ENCODE peak calls at places on chromosomes 11 and 22, in six cellular contexts. One of them, this sample, is unnamed.

GRCh38 chr11:122215244-122215992 is 99.4 kb upstream of the BLID start:
- DNase-seq in right lobe of liver: peak; percentile 88
- DNase-seq in AG04450: peak; percentile 94
- DNase-seq in body of pancreas: peak; percentile 71
- DNase-seq in astrocyte of the spinal cord: peak; percentile 84
- DNase-seq in foreskin fibroblast: peak; percentile 97
- DNase-seq in this sample: peak; percentile 28

GRCh38 chr22:26766510-26767350 is 109.3 kb downstream of the MIAT start:
- DNase-seq in AG04450: no peak
- DNase-seq in foreskin fibroblast: no peak
- DNase-seq in right lobe of liver: no peak
- DNase-seq in body of pancreas: no peak
- DNase-seq in astrocyte of the spinal cord: no peak
- DNase-seq in this sample: no peak

GRCh38 chr11:5679811-5680210 is 5.1 kb downstream of the TRIM5 start:
- DNase-seq in astrocyte of the spinal cord: peak; percentile 14
- DNase-seq in right lobe of liver: no peak
- DNase-seq in AG04450: no peak
- DNase-seq in body of pancreas: no peak
- DNase-seq in foreskin fibroblast: no peak
- DNase-seq in this sample: no peak

GRCh38 chr11:76759092-76759491 is 24.1 kb upstream of the TSKU start:
- DNase-seq in foreskin fibroblast: no peak
- DNase-seq in AG04450: no peak
- DNase-seq in body of pancreas: no peak
- DNase-seq in right lobe of liver: no peak
- DNase-seq in astrocyte of the spinal cord: no peak
- DNase-seq in this sample: no peak

GRCh38 chr11:34512810-34513673 is 552 bp downstream of the ELF5 start:
- DNase-seq in body of pancreas: peak; percentile 57
- DNase-seq in right lobe of liver: peak; percentile 68
- DNase-seq in foreskin fibroblast: peak; percentile 71
- DNase-seq in AG04450: no peak
- DNase-seq in astrocyte of the spinal cord: peak; percentile 22
- DNase-seq in this sample: peak; percentile 41

GRCh38 chr11:107040447-107041444 is 22.5 kb upstream of the GUCY1A2 start:
- DNase-seq in AG04450: no peak
- DNase-seq in right lobe of liver: no peak
- DNase-seq in astrocyte of the spinal cord: peak; percentile 92
- DNase-seq in foreskin fibroblast: peak; percentile 12
- DNase-seq in body of pancreas: no peak
- DNase-seq in this sample: peak; percentile 25

GRCh38 chr22:26779108-26779507 is 121.7 kb downstream of the MIAT start:
- DNase-seq in right lobe of liver: no peak
- DNase-seq in body of pancreas: no peak
- DNase-seq in AG04450: no peak
- DNase-seq in astrocyte of the spinal cord: no peak
- DNase-seq in foreskin fibroblast: no peak
- DNase-seq in this sample: no peak

GRCh38 chr11:545171-545570 is 7.8 kb downstream of the LRRC56 start:
- DNase-seq in foreskin fibroblast: no peak
- DNase-seq in body of pancreas: no peak
- DNase-seq in AG04450: no peak
- DNase-seq in right lobe of liver: no peak
- DNase-seq in astrocyte of the spinal cord: no peak
- DNase-seq in this sample: no peak

GRCh38 chr11:67372993-67373915 is at the start of gene CLCF1:
- DNase-seq in right lobe of liver: peak; percentile 81
- DNase-seq in foreskin fibroblast: peak; percentile 91
- DNase-seq in astrocyte of the spinal cord: peak; percentile 91
- DNase-seq in AG04450: peak; percentile 63
- DNase-seq in body of pancreas: peak; percentile 78
- DNase-seq in this sample: peak; percentile 59

GRCh38 chr11:726278-726915 is 20.4 kb downstream of the EPS8L2 start:
- DNase-seq in right lobe of liver: peak; percentile 72
- DNase-seq in AG04450: no peak
- DNase-seq in body of pancreas: peak; percentile 90
- DNase-seq in foreskin fibroblast: peak; percentile 65
- DNase-seq in astrocyte of the spinal cord: peak; percentile 39
- DNase-seq in this sample: peak; percentile 74

GRCh38 chr11:76131585-76131984 is 74.7 kb downstream of the WNT11 start:
- DNase-seq in body of pancreas: no peak
- DNase-seq in AG04450: no peak
- DNase-seq in right lobe of liver: no peak
- DNase-seq in astrocyte of the spinal cord: no peak
- DNase-seq in foreskin fibroblast: no peak
- DNase-seq in this sample: no peak

GRCh38 chr11:64607381-64608259 is 16.6 kb downstream of the SLC22A12 start:
- DNase-seq in AG04450: no peak
- DNase-seq in right lobe of liver: no peak
- DNase-seq in foreskin fibroblast: peak; percentile 65
- DNase-seq in body of pancreas: no peak
- DNase-seq in astrocyte of the spinal cord: peak; percentile 4
- DNase-seq in this sample: no peak

GRCh38 chr22:49712195-49712791 is 115.4 kb downstream of the BRD1 start:
- DNase-seq in right lobe of liver: no peak
- DNase-seq in AG04450: no peak
- DNase-seq in astrocyte of the spinal cord: no peak
- DNase-seq in body of pancreas: no peak
- DNase-seq in foreskin fibroblast: peak; percentile 5
- DNase-seq in this sample: no peak

GRCh38 chr11:16997624-16998023 is 16.6 kb downstream of the PLEKHA7 start:
- DNase-seq in right lobe of liver: peak; percentile 75
- DNase-seq in AG04450: no peak
- DNase-seq in body of pancreas: peak; percentile 30
- DNase-seq in foreskin fibroblast: no peak
- DNase-seq in astrocyte of the spinal cord: no peak
- DNase-seq in this sample: no peak

GRCh38 chr11:2102132-2102882 is 36.9 kb downstream of the IGF2 start:
- DNase-seq in foreskin fibroblast: no peak
- DNase-seq in astrocyte of the spinal cord: no peak
- DNase-seq in body of pancreas: no peak
- DNase-seq in AG04450: no peak
- DNase-seq in right lobe of liver: no peak
- DNase-seq in this sample: no peak

GRCh38 chr22:17471901-17472566 is 91.3 kb upstream of the SLC25A18 start:
- DNase-seq in AG04450: no peak
- DNase-seq in body of pancreas: no peak
- DNase-seq in right lobe of liver: no peak
- DNase-seq in astrocyte of the spinal cord: no peak
- DNase-seq in foreskin fibroblast: peak; percentile 3
- DNase-seq in this sample: no peak

GRCh38 chr22:46696225-46696518 is 41.9 kb downstream of the CERK start:
- DNase-seq in body of pancreas: no peak
- DNase-seq in AG04450: no peak
- DNase-seq in foreskin fibroblast: no peak
- DNase-seq in right lobe of liver: no peak
- DNase-seq in astrocyte of the spinal cord: no peak
- DNase-seq in this sample: no peak

GRCh38 chr11:37177721-37178120 is 579.7 kb upstream of the RAG2 start:
- DNase-seq in right lobe of liver: no peak
- DNase-seq in AG04450: no peak
- DNase-seq in body of pancreas: no peak
- DNase-seq in astrocyte of the spinal cord: no peak
- DNase-seq in foreskin fibroblast: no peak
- DNase-seq in this sample: no peak

GRCh38 chr11:34546511-34547206 is 33.1 kb upstream of the ELF5 start:
- DNase-seq in right lobe of liver: no peak
- DNase-seq in foreskin fibroblast: no peak
- DNase-seq in astrocyte of the spinal cord: no peak
- DNase-seq in AG04450: no peak
- DNase-seq in body of pancreas: no peak
- DNase-seq in this sample: no peak

GRCh38 chr11:123546515-123546914 is 107.9 kb downstream of the SCN3B start:
- DNase-seq in right lobe of liver: no peak
- DNase-seq in AG04450: no peak
- DNase-seq in astrocyte of the spinal cord: peak; percentile 53
- DNase-seq in body of pancreas: no peak
- DNase-seq in foreskin fibroblast: peak; percentile 64
- DNase-seq in this sample: no peak

DNA sequence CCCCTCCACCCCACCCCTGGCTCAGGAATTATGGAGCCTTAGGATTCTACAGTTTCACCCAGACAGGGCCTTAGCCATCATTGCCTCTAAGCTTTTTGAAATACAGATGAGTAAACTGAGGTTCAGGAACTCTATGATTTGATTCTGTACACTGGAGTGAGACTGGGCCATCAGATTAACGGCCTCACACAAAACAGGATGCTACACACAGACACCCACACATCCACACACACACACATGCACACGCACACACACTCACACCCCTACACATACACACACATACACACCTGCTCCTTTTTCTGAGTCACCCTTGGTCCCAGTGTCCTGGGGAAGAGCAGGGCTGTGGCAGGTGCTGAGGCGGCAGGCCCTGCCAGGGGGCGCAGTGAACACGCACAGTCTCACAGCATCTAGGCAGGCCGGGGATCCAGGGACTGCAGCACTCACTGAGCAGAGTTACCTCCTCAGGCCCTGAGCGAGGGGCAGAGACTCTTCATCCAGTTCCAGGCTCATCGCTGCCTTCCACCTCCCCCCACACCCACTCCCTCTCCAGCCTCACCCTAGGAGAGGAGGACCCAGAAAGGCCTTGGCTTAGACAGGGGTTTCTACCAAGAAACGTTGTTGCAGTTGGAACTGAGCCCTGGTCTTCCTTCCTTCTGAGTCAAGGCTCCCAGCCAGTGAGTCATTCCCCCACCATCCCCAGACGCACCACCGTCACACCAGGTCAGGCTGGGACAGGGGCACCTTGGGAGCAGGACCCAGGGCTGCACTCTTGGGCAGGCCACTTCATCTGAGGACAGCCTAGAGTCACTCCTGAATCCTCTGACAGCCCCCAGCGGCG is 89.8 kb upstream of the PARVA start:
- DNase-seq in right lobe of liver: no peak
- DNase-seq in foreskin fibroblast: peak; percentile 96
- DNase-seq in AG04450: peak; percentile 90
- DNase-seq in astrocyte of the spinal cord: peak; percentile 99
- DNase-seq in body of pancreas: peak; percentile 41
- DNase-seq in this sample: no peak
- TF ChIP-seq CTCF in right lobe of liver: no peak
- TF ChIP-seq CTCF in foreskin fibroblast: peak; percentile 62
- TF ChIP-seq CTCF in AG04450: peak; percentile 76
- TF ChIP-seq CTCF in astrocyte of the spinal cord: peak; percentile 70
- TF ChIP-seq CTCF in body of pancreas: no peak
- TF ChIP-seq CTCF in this sample: peak; percentile 61

DNA sequence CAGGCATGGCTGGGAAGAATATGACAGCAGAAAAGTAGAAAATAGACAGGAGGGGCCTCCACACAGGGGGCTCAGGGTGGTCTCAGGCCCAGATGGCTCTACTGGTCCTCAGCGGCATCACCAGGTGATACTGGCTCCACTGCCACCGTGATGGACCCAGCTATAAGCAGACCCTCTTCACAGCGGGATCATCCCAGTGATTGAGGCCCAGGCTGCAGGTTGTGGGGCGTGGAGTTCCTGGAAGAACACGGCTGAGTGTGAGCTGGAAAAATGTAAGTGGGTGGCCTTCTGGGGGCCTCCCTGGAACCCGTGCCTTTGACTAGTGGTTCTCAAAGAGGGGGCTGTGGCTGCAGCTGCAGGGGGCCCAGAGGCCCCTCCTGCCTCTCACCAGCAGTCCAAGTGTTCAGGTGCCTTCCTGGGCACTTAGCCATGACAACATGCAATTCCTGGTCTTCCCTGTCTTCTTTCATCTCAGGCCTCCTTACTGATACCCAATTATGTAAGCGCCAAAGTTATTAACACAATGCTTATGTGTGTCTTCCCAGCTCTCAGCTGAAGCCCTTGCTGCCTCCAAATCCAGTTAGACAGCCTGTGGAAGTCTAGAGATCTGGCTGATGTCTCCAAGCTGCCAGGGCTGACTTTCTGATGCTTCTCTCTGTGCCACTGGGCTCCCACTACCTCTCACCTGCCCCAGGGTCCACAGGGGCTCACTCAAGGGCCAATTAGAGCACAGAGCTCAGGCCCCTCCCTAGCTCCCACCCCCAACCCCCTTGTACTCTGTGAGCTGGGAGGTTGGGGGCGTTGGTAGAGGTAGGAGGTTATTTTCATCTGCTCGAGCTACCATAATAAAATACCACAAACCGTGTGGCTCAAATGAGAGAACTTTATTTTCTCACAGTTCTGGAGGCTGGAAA is 110.1 kb upstream of the LMO1 start:
- DNase-seq in body of pancreas: no peak
- DNase-seq in right lobe of liver: no peak
- DNase-seq in foreskin fibroblast: no peak
- DNase-seq in astrocyte of the spinal cord: no peak
- DNase-seq in AG04450: no peak
- DNase-seq in this sample: no peak
- H3K4me3 ChIP-seq in body of pancreas: no peak overlapping the region
- H3K4me3 ChIP-seq in right lobe of liver: no peak overlapping the region
- H3K4me3 ChIP-seq in foreskin fibroblast: no peak overlapping the region
- H3K4me3 ChIP-seq in astrocyte of the spinal cord: no peak overlapping the region
- H3K4me3 ChIP-seq in AG04450: no peak overlapping the region
- H3K4me3 ChIP-seq in this sample: no peak overlapping the region

DNA sequence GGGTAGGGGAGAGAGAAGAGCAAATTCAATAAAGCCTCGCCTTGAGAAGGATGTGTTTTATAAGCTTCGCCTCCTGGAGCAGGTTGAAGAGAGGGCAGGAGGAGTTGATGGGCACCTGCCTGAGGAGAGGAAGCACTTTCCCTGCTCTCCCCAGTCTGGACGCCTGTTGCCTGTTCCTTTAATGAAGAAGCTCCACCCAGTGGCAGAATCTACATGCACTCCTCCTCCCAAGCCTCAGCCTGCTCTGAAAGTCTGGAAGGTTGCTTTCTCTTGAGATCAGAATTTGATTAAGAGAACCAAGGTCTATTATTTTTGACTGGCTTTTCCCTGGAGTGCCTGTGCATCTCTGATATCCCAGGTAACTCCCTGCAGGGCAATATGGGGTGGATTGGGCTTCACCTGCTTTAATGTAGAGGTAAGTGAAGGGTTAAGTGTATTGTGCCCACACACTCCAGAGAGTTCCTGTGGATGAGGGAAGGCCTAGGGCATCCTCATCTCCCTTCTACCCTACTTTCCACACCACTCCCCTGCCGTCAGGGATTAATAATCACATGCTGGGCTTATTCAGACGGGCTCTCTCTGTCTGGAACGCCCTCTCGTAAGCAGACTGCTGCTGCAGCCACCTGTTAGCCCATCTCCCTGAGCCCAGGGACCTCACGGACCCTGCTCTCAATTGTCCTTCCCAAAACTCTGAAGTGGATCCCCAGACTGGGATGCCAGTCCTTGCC is 22.3 kb downstream of the NTM start:
- DNase-seq in foreskin fibroblast: no peak
- DNase-seq in body of pancreas: no peak
- DNase-seq in right lobe of liver: no peak
- DNase-seq in AG04450: no peak
- DNase-seq in astrocyte of the spinal cord: peak; percentile 2
- DNase-seq in this sample: no peak
- TF ChIP-seq CTCF in foreskin fibroblast: no peak
- TF ChIP-seq CTCF in body of pancreas: no peak
- TF ChIP-seq CTCF in right lobe of liver: no peak
- TF ChIP-seq CTCF in AG04450: peak; percentile 9
- TF ChIP-seq CTCF in astrocyte of the spinal cord: peak; percentile 27
- TF ChIP-seq CTCF in this sample: peak; percentile 5

DNA sequence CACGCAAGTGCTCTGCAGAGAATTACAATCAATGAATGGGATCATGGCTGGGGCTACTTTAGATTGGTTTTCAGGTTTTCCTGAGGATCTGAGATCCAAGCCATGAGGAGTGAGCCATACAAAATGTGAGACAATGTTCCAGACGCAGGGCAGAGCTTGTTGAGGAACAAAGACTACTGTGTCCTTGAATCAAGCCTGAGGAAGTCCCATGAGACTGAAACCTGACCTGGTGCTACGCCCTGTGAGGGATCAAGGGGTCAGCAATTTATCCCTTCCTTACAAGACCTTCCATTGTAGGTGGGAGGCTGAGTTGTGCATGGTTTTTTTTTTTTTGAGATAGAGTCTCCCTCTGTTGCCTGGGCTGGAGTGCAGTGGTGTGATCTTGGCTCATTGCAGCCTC is 2.1 kb downstream of the INCENP start:
- DNase-seq in foreskin fibroblast: peak; percentile 19
- DNase-seq in astrocyte of the spinal cord: no peak
- DNase-seq in body of pancreas: no peak
- DNase-seq in right lobe of liver: no peak
- DNase-seq in AG04450: no peak
- DNase-seq in this sample: no peak
- H3K4me3 ChIP-seq in foreskin fibroblast: no peak overlapping the region
- H3K4me3 ChIP-seq in astrocyte of the spinal cord: no peak overlapping the region
- H3K4me3 ChIP-seq in body of pancreas: no peak overlapping the region
- H3K4me3 ChIP-seq in right lobe of liver: no peak overlapping the region
- H3K4me3 ChIP-seq in AG04450: no peak overlapping the region
- H3K4me3 ChIP-seq in this sample: no peak overlapping the region

This sample was measured in GM06990.